ENCODE peak calls at places on chromosomes 3 and 15, in eight cellular contexts. I is heart left ventricle, P is endothelial cell of umbilical vein, H is right lobe of liver, J is IMR-90, X is tibial nerve, L is trophoblast cell, W is transverse colon. O is an unnamed sample.

GRCh38 chr15:101342065-101342464 is 47.0 kb upstream of the SNRPA1 start:
- DNase-seq in I (no peak), P (no peak), H (no peak), J (no peak), X (no peak), L (no peak), W (no peak), O (no peak)

GRCh38 chr3:119679874-119680273 is 2.7 kb upstream of the COX17 start:
- DNase-seq in I (no peak), P (no peak), H (no peak), J (no peak), X (no peak), L (peak; percentile 9), W (no peak), O (no peak)

GRCh38 chr15:60793656-60794055 is 314.7 kb upstream of the ICE2 start:
- DNase-seq in I (no peak), P (no peak), H (no peak), J (no peak), X (no peak), L (no peak), W (no peak), O (no peak)

GRCh38 chr15:88118035-88118434 is 138.5 kb downstream of the NTRK3 start:
- DNase-seq in I (no peak), P (no peak), H (no peak), J (no peak), X (no peak), L (no peak), W (no peak), O (no peak)

GRCh38 chr3:193556841-193557240 is 2.1 kb upstream of the ATP13A4 start:
- DNase-seq in I (no peak), P (no peak), H (no peak), J (no peak), X (no peak), L (no peak), W (peak; percentile 75), O (no peak)

GRCh38 chr15:45377630-45378148 is 655 bp downstream of the GATM start:
- DNase-seq in I (peak; percentile 59), P (peak; percentile 4), H (peak; percentile 61), J (no peak), X (peak; percentile 18), L (no peak), W (peak; percentile 46), O (peak; percentile 72)

GRCh38 chr3:179898024-179898423 is 138.7 kb downstream of the PEX5L start:
- DNase-seq in I (no peak), P (peak; percentile 62), H (no peak), J (peak; percentile 55), X (no peak), L (peak; percentile 17), W (no peak), O (no peak)

GRCh38 chr15:73387507-73388255 is 18.9 kb upstream of the HCN4 start:
- DNase-seq in I (no peak), P (no peak), H (no peak), J (peak; percentile 61), X (no peak), L (no peak), W (no peak), O (no peak)

GRCh38 chr3:156106721-156107373 is 13.5 kb upstream of the KCNAB1 start:
- DNase-seq in I (no peak), P (no peak), H (no peak), J (no peak), X (no peak), L (no peak), W (no peak), O (no peak)

GRCh38 chr3:138827222-138827621 is 7.5 kb downstream of the PIK3CB start:
- DNase-seq in I (no peak), P (no peak), H (no peak), J (no peak), X (no peak), L (no peak), W (no peak), O (no peak)

GRCh38 chr3:177282028-177282655 is 84.9 kb upstream of the TBL1XR1 start:
- DNase-seq in I (no peak), P (no peak), H (no peak), J (no peak), X (no peak), L (no peak), W (peak; percentile 35), O (no peak)

GRCh38 chr3:9347086-9347485 is 15.8 kb upstream of the THUMPD3 start:
- DNase-seq in I (no peak), P (no peak), H (no peak), J (peak; percentile 69), X (no peak), L (no peak), W (no peak), O (no peak)
- H3K27ac ChIP-seq in I (no peak overlapping the region), P (no peak overlapping the region), H (no peak overlapping the region), J (no peak overlapping the region), X (no peak overlapping the region), L (no peak overlapping the region), W (no peak overlapping the region), O (peak overlapping the region; percentile 17)

DNA sequence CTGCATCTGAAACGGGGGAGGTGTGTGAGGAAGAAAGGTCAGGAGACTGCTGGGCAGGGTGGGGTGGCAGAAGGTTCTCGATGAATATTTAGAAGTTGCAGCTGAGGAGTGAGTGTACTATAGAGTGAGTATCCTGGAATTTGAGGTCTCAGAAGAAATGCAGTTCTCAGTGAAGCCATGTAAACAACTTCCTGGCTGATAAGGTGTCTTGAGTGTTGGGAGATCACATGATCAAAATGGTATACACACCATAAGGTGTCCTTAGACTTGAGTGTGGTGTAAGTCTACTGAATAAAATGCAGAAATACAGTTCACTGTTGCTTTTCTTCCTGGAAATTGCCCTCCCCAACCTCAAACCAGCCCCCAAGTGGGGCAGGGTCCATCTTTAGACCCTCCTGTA is 9.9 kb downstream of the B3GNT5 start:
- DNase-seq in I (no peak), P (no peak), H (no peak), J (no peak), X (no peak), L (no peak), W (no peak), O (no peak)
- H3K27ac ChIP-seq in I (no peak overlapping the region), P (no peak overlapping the region), H (no peak overlapping the region), J (no peak overlapping the region), X (peak overlapping the region; percentile 26), L (no peak overlapping the region), W (peak overlapping the region; percentile 74), O (no peak overlapping the region)

DNA sequence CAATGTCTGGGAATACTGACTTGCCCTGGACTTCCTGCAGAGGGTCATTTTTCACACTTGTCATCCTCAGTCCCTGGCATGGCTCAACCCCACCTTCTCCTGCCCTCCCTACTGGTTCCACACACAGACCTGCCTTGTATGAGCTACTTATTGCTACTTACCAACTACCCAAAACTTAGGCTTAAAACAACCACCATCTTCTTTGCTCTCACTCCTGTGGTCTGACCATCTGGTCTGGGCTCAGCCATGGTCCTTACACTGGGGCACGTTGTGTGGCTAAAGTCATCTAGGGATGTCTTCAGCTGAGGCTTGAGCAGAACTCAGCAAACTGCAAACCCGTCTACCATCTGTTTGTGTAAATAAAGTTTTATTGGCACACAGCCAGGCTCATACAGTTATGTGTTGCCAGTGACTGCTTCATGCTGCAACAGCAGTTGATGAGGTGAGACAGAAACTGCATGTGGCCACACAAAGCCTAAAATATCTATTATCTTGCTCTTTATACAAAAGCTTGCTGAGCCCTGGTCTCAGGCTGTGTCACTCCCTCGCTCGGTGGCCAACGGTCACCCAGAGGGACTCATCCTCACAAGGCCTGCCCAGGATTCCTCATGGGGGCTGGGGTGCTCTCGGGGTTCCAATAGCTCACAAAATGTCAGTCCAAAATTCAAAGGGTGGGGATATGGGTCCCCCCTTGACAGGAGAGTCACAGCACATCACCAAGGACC is 43.5 kb downstream of the KLF15 start:
- DNase-seq in I (no peak), P (no peak), H (no peak), J (peak; percentile 17), X (no peak), L (no peak), W (no peak), O (peak; percentile 43)
- H3K27ac ChIP-seq in I (no peak overlapping the region), P (no peak overlapping the region), H (no peak overlapping the region), J (no peak overlapping the region), X (no peak overlapping the region), L (no peak overlapping the region), W (no peak overlapping the region), O (no peak overlapping the region)

GRCh38 chr15:95323798-95324197 is 1006.7 kb upstream of the NR2F2 start:
- DNase-seq in I (no peak), P (peak; percentile 58), H (no peak), J (no peak), X (peak; percentile 24), L (no peak), W (no peak), O (peak; percentile 71)
- H3K27ac ChIP-seq in I (peak overlapping the region; percentile 74), P (no peak overlapping the region), H (peak overlapping the region; percentile 8), J (no peak overlapping the region), X (peak overlapping the region; percentile 98), L (no peak overlapping the region), W (no peak overlapping the region), O (no peak overlapping the region)

GRCh38 chr3:14844386-14845170 is 25.8 kb downstream of the FGD5 start:
- DNase-seq in I (no peak), P (no peak), H (no peak), J (no peak), X (no peak), L (no peak), W (no peak), O (no peak)

GRCh38 chr3:14845826-14846225 is 27.1 kb downstream of the FGD5 start:
- DNase-seq in I (no peak), P (no peak), H (no peak), J (no peak), X (no peak), L (no peak), W (no peak), O (no peak)

GRCh38 chr3:14847613-14848541 is 29.1 kb downstream of the FGD5 start:
- DNase-seq in I (peak; percentile 87), P (peak; percentile 43), H (no peak), J (no peak), X (no peak), L (no peak), W (peak; percentile 78), O (peak; percentile 88)

GRCh38 chr3:14845180-14845579 is 26.4 kb downstream of the FGD5 start:
- DNase-seq in I (no peak), P (no peak), H (no peak), J (no peak), X (no peak), L (no peak), W (no peak), O (no peak)

DNA sequence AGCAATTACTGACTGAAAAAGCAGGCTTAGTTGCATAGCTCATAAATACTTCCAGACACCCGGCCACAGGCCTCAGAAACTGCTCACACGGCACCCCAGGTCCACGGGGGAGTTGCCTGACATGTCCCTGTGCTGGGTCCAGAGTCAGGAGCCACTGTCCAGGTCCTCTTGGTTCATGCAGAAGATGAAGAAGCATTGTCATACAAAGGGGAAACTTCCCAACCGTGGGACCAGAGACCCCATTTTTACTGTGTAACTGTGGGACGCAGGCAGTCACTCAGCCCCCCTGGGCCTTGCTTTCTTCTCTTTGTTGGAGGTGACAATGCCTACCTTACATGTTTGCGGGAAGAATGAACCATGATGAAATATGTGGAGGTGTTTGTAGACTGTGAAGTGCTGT is 27.7 kb downstream of the FGD5 start:
- DNase-seq in I (no peak), P (no peak), H (no peak), J (no peak), X (no peak), L (no peak), W (no peak), O (no peak)
- H3K27ac ChIP-seq in I (no peak overlapping the region), P (no peak overlapping the region), H (no peak overlapping the region), J (no peak overlapping the region), X (no peak overlapping the region), L (no peak overlapping the region), W (no peak overlapping the region), O (no peak overlapping the region)

O was measured in kidney.